ENCODE peak calls at places on chromosomes 11 and 22, in nine cellular contexts. D is AG08396; Z is globus pallidus; W is kidney glomerular epithelial cell; J is D341Med; Q is cardiac fibroblast; X is activated T-helper 1 cell treated with anti-CD3 and anti-CD28 coated beads, Interleukin-2, amount 50 U/mL, for 16 hours; M is ecto neural progenitor cell; G is MCF 10A. S is an unnamed sample.

GRCh38 chr11:121722431-121723256 is 269.9 kb upstream of the SORL1-AS1 start:
- DNase-seq in D (peak), Z (peak), W (no peak), J (no peak), Q (peak), X (no peak), M (peak), G (no peak), S (no peak)

GRCh38 chr11:83284501-83285051 is 1.6 kb downstream of the CCDC90B start:
- DNase-seq in D (no peak), Z (no peak), W (no peak), J (no peak), Q (no peak), X (no peak), M (no peak), G (no peak), S (no peak)

GRCh38 chr11:23211221-23211620 is 350.9 kb upstream of the CCDC179 start:
- DNase-seq in D (no peak), Z (no peak), W (no peak), J (no peak), Q (no peak), X (no peak), M (no peak), G (no peak), S (no peak)

GRCh38 chr11:34192481-34193401 is 87.3 kb downstream of the NAT10 start:
- DNase-seq in D (peak), Z (no peak), W (peak), J (no peak), Q (peak), X (no peak), M (peak), G (peak), S (no peak)

GRCh38 chr22:21684492-21685163 is 18.8 kb downstream of the PPIL2 start:
- DNase-seq in D (no peak), Z (no peak), W (no peak), J (no peak), Q (no peak), X (no peak), M (no peak), G (no peak), S (no peak)

GRCh38 chr11:68749501-68750196 is 1.7 kb downstream of the TESMIN start:
- DNase-seq in D (no peak), Z (no peak), W (no peak), J (no peak), Q (peak), X (no peak), M (no peak), G (no peak), S (no peak)

GRCh38 chr11:110409174-110409573 is 20.6 kb upstream of the FDX1 start:
- DNase-seq in D (no peak), Z (no peak), W (no peak), J (no peak), Q (peak), X (no peak), M (no peak), G (peak), S (no peak)

GRCh38 chr11:114762437-114762836 is 84.1 kb downstream of the NXPE2 start:
- DNase-seq in D (peak), Z (peak), W (peak), J (peak), Q (peak), X (no peak), M (peak), G (peak), S (no peak)

GRCh38 chr22:17980638-17981051 is 43.7 kb downstream of the MICAL3 start:
- DNase-seq in D (peak), Z (no peak), W (no peak), J (peak), Q (peak), X (peak), M (no peak), G (no peak), S (no peak)

GRCh38 chr11:76888989-76889388 is 28.3 kb downstream of the ACER3 start:
- DNase-seq in D (no peak), Z (no peak), W (no peak), J (no peak), Q (no peak), X (no peak), M (no peak), G (no peak), S (no peak)

GRCh38 chr11:102709211-102709980 is 3.8 kb upstream of the MMP27 start:
- DNase-seq in D (no peak), Z (no peak), W (no peak), J (no peak), Q (no peak), X (no peak), M (no peak), G (no peak), S (no peak)

GRCh38 chr11:33861366-33861765 is 30.5 kb downstream of the LMO2 start:
- DNase-seq in D (no peak), Z (no peak), W (no peak), J (no peak), Q (no peak), X (no peak), M (no peak), G (no peak), S (no peak)

GRCh38 chr11:1836011-1836945 is 1.5 kb downstream of the SYT8 start:
- DNase-seq in D (no peak), Z (no peak), W (no peak), J (no peak), Q (no peak), X (no peak), M (no peak), G (no peak), S (no peak)

GRCh38 chr22:23193420-23193819 is 13.1 kb downstream of the BCR start:
- DNase-seq in D (no peak), Z (no peak), W (no peak), J (no peak), Q (no peak), X (no peak), M (no peak), G (peak), S (no peak)

GRCh38 chr11:77789061-77789730 is 31.3 kb downstream of the RSF1 start:
- DNase-seq in D (no peak), Z (no peak), W (no peak), J (peak), Q (no peak), X (no peak), M (no peak), G (no peak), S (no peak)

GRCh38 chr11:122189259-122189658 is 73.2 kb upstream of the BLID start:
- DNase-seq in D (peak), Z (no peak), W (peak), J (no peak), Q (peak), X (no peak), M (no peak), G (peak), S (no peak)

GRCh38 chr11:3058753-3059664 is 1.8 kb upstream of the CARS1 start:
- DNase-seq in D (peak), Z (no peak), W (peak), J (peak), Q (peak), X (no peak), M (no peak), G (peak), S (no peak)

GRCh38 chr22:37095113-37095512 is 14.4 kb downstream of the TMPRSS6 start:
- DNase-seq in D (no peak), Z (no peak), W (no peak), J (no peak), Q (no peak), X (peak), M (no peak), G (no peak), S (peak)

GRCh38 chr11:123822591-123822990 is 16.4 kb upstream of the OR6M1 start:
- DNase-seq in D (no peak), Z (no peak), W (peak), J (no peak), Q (peak), X (no peak), M (no peak), G (peak), S (no peak)

GRCh38 chr11:103587951-103588788 is 448.3 kb upstream of the DDI1 start:
- DNase-seq in D (no peak), Z (no peak), W (no peak), J (no peak), Q (peak), X (no peak), M (no peak), G (no peak), S (no peak)

GRCh38 chr11:8036002-8036802 is 44.8 kb upstream of the TUB start:
- DNase-seq in D (no peak), Z (no peak), W (no peak), J (no peak), Q (no peak), X (no peak), M (no peak), G (no peak), S (no peak)

GRCh38 chr22:40637181-40638150 is 947 bp upstream of the MRTFA start:
- DNase-seq in D (peak), Z (no peak), W (no peak), J (peak), Q (no peak), X (peak), M (no peak), G (no peak), S (peak)

GRCh38 chr11:42251984-42252383 is 792.5 kb upstream of the LRRC4C start:
- DNase-seq in D (no peak), Z (no peak), W (no peak), J (no peak), Q (no peak), X (no peak), M (no peak), G (no peak), S (no peak)

GRCh38 chr22:19292262-19293230 is 1.0 kb upstream of the CLTCL1 start:
- DNase-seq in D (no peak), Z (no peak), W (peak), J (peak), Q (peak), X (no peak), M (no peak), G (peak), S (no peak)

S was measured in stimulated activated CD4-positive, alpha-beta T cell treated with anti-CD3 and anti-CD28 coated beads, TNF-alpha, amount 100 ng/mL, for 4 hours.